ENCODE peak calls at places on chromosomes 4 and X, in four cellular contexts. P is transverse colon, G is uterus, C is astrocyte. F is an unnamed sample.

GRCh38 chr4:38673109-38673978 is 9.3 kb downstream of the KLF3 start:
- DNase-seq in P (peak), G (peak), C (no peak), F (no peak)

GRCh38 chrX:104318330-104319009 is 63.7 kb upstream of the ESX1 start:
- DNase-seq in P (peak), G (no peak), C (peak), F (no peak)

GRCh38 chr4:37481547-37482129 is 204.5 kb downstream of the RELL1 start:
- DNase-seq in P (no peak), G (no peak), C (no peak), F (no peak)

GRCh38 chr4:10243856-10244255 is 127.3 kb upstream of the WDR1 start:
- DNase-seq in P (no peak), G (no peak), C (no peak), F (no peak)

GRCh38 chr4:6720202-6720699 is 4.3 kb downstream of the BLOC1S4 start:
- DNase-seq in P (peak), G (peak), C (peak), F (no peak)

GRCh38 chr4:108270466-108271450 is 102.0 kb upstream of the LEF1 start:
- DNase-seq in P (no peak), G (no peak), C (peak), F (peak)

GRCh38 chr4:125187221-125187620 is 127.5 kb upstream of the FAT4 start:
- DNase-seq in P (no peak), G (no peak), C (peak), F (no peak)

GRCh38 chrX:49915352-49916222 is 6.8 kb upstream of the CLCN5 start:
- DNase-seq in P (peak), G (peak), C (peak), F (peak)

GRCh38 chr4:40202474-40202873 is 5.6 kb downstream of the RHOH start:
- DNase-seq in P (no peak), G (no peak), C (no peak), F (no peak)
- H3K4me3 ChIP-seq in P (no peak), G (no peak), C (no peak), F (peak)

DNA sequence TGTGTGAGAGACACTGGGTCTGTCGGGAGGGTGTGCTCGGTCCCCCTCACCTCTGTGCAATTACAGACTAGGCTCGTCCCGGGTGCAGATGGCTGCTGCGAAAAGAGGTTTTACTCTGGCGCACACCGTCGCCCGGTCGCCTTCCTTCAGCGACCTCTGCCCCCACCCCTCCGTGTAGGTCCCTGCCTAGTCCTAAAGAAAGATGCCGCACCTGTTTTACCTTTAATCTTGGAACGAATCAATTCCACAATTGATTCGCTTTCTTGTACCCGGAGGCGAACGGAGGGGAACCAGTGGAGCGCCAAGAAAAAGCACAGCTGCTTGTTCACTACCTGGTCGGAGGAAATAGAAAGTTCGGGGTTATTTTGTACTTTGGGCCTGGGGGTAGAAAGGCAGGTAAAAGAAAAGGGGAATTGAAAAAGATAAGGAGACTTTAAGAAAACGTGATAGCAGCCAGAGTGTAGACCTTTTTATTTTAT is 1.2 kb downstream of the NPNT start:
- DNase-seq in P (peak), G (no peak), C (no peak), F (no peak)
- H3K4me3 ChIP-seq in P (peak), G (peak), C (peak), F (no peak)

GRCh38 chr4:76694056-76694455 is 203.9 kb downstream of the SOWAHB start:
- DNase-seq in P (no peak), G (no peak), C (no peak), F (no peak)
- H3K4me3 ChIP-seq in P (no peak), G (no peak), C (no peak), F (no peak)

GRCh38 chr4:165294907-165295306 is 32.6 kb upstream of the MSMO1 start:
- DNase-seq in P (no peak), G (no peak), C (no peak), F (peak)
- H3K4me3 ChIP-seq in P (no peak), G (no peak), C (no peak), F (no peak)

F was measured in Jurkat, Clone E6-1.